ENCODE peak calls at places on chromosomes 7 and 10, in five cellular contexts. Z, W, S, I and F are unnamed samples.

GRCh38 chr7:100626530-100627237 is 14.3 kb downstream of the MOSPD3 start:
- DNase-seq in S (peak), I (peak), W (peak), Z (peak), F (peak)

GRCh38 chr7:20021834-20022233 is 195.3 kb downstream of the MACC1 start:
- DNase-seq in I (no peak), W (no peak), Z (no peak), S (no peak), F (no peak)

GRCh38 chr7:120794100-120794729 is 63.7 kb downstream of the TSPAN12 start:
- DNase-seq in S (no peak), W (no peak), Z (no peak), I (peak), F (no peak)

GRCh38 chr7:128915271-128915819 is 4.8 kb upstream of the KCP start:
- DNase-seq in W (peak), I (no peak), S (no peak), Z (no peak), F (no peak)

GRCh38 chr10:33214174-33214573 is 120.3 kb downstream of the NRP1 start:
- DNase-seq in I (no peak), S (no peak), Z (no peak), W (no peak), F (no peak)

GRCh38 chr7:18287482-18287881 is 208.1 kb upstream of the HDAC9 start:
- DNase-seq in S (no peak), Z (no peak), I (no peak), W (no peak), F (no peak)

GRCh38 chr10:114603943-114604342 is 54.1 kb downstream of the ABLIM1 start:
- DNase-seq in I (peak), S (no peak), Z (no peak), W (no peak), F (peak)

GRCh38 chr7:98051118-98051744 is 55.4 kb upstream of the LMTK2 start:
- DNase-seq in Z (peak), S (no peak), I (no peak), W (no peak), F (no peak)

GRCh38 chr10:127866276-127867013 is 26.3 kb downstream of the CLRN3 start:
- DNase-seq in Z (no peak), S (no peak), W (no peak), I (peak), F (no peak)

GRCh38 chr10:24962998-24963397 is 10.6 kb upstream of the PRTFDC1 start:
- DNase-seq in W (no peak), I (no peak), Z (no peak), S (no peak), F (no peak)

GRCh38 chr7:41933427-41933826 is 230.5 kb upstream of the INHBA start:
- DNase-seq in W (no peak), I (no peak), Z (no peak), S (no peak), F (no peak)

GRCh38 chr10:95542330-95542729 is 18.8 kb downstream of the SORBS1 start:
- DNase-seq in Z (no peak), I (no peak), S (no peak), W (no peak), F (no peak)

GRCh38 chr7:159067870-159068787 is 76.5 kb downstream of the VIPR2 start:
- DNase-seq in I (peak), S (peak), W (peak), Z (no peak), F (peak)

GRCh38 chr10:35564276-35564982 is 40.7 kb upstream of the GJD4 start:
- DNase-seq in S (no peak), I (peak), Z (no peak), W (no peak), F (peak)

GRCh38 chr10:86105640-86106039 is 261.0 kb downstream of the GRID1 start:
- DNase-seq in Z (no peak), S (no peak), I (no peak), W (no peak), F (no peak)

GRCh38 chr10:70265032-70265689 is 18.6 kb downstream of the NPFFR1 start:
- DNase-seq in I (no peak), Z (no peak), S (no peak), W (no peak), F (no peak)

GRCh38 chr10:124596116-124596785 is 134.6 kb downstream of the LHPP start:
- DNase-seq in Z (no peak), S (no peak), I (no peak), W (peak), F (no peak)

GRCh38 chr7:55369427-55369826 is 4.3 kb downstream of the LANCL2 start:
- DNase-seq in W (no peak), I (peak), S (no peak), Z (no peak), F (no peak)

GRCh38 chr7:158934628-158935027 is 78.3 kb downstream of the DYNC2I1 start:
- DNase-seq in W (no peak), Z (no peak), I (no peak), S (no peak), F (no peak)

GRCh38 chr7:149223176-149223575 is 16.3 kb upstream of the ZNF212 start:
- DNase-seq in W (no peak), S (no peak), I (no peak), Z (no peak), F (no peak)

GRCh38 chr7:106766551-106766950 is 98.5 kb upstream of the PIK3CG start:
- DNase-seq in I (no peak), W (no peak), S (no peak), Z (no peak), F (no peak)

GRCh38 chr10:12843296-12843945 is 158.1 kb downstream of the CCDC3 start:
- DNase-seq in S (no peak), Z (no peak), W (no peak), I (no peak), F (no peak)

GRCh38 chr10:126245501-126245900 is 142.8 kb downstream of the ADAM12 start:
- DNase-seq in S (no peak), Z (no peak), I (no peak), W (no peak), F (no peak)

GRCh38 chr7:388461-388960 is 98.5 kb downstream of the FOXL3 start:
- DNase-seq in Z (no peak), S (no peak), I (peak), W (no peak), F (no peak)

GRCh38 chr10:68167271-68167670 is 58.0 kb downstream of the MYPN start:
- DNase-seq in Z (no peak), I (no peak), S (no peak), W (no peak), F (no peak)

GRCh38 chr7:2123360-2123759 is 109.4 kb downstream of the MAD1L1 start:
- DNase-seq in Z (no peak), I (no peak), W (no peak), S (no peak), F (no peak)

GRCh38 chr7:103751476-103751875 is 238.0 kb downstream of the RELN start:
- DNase-seq in W (no peak), S (no peak), Z (no peak), I (no peak), F (no peak)

GRCh38 chr7:33716581-33717477 is 188.5 kb upstream of the BMPER start:
- DNase-seq in S (no peak), Z (peak), I (peak), W (no peak), F (no peak)

GRCh38 chr7:103766630-103767029 is 222.8 kb downstream of the RELN start:
- DNase-seq in W (no peak), S (no peak), I (no peak), Z (no peak), F (no peak)

GRCh38 chr10:124223711-124224085 is 130.3 kb upstream of the CHST15 start:
- DNase-seq in Z (no peak), S (no peak), I (no peak), W (no peak), F (no peak)

GRCh38 chr7:6436385-6436685 is 11.4 kb downstream of the DAGLB start:
- DNase-seq in Z (no peak), S (no peak), W (no peak), I (no peak), F (no peak)

GRCh38 chr7:138316421-138317043 is 143.5 kb upstream of the TRIM24 start:
- DNase-seq in Z (no peak), I (no peak), W (no peak), S (no peak), F (no peak)

GRCh38 chr10:96257944-96258343 is 13.4 kb downstream of the BLNK start:
- DNase-seq in W (no peak), Z (no peak), S (peak), I (peak), F (peak)

GRCh38 chr10:17731331-17731730 is 20.7 kb upstream of the TMEM236 start:
- DNase-seq in Z (no peak), S (no peak), I (no peak), W (no peak), F (no peak)

GRCh38 chr10:17734432-17735110 is 17.4 kb upstream of the TMEM236 start:
- DNase-seq in S (no peak), W (no peak), Z (no peak), I (no peak), F (no peak)

GRCh38 chr10:17733620-17734019 is 18.4 kb upstream of the TMEM236 start:
- DNase-seq in Z (no peak), W (no peak), S (no peak), I (no peak), F (no peak)

GRCh38 chr10:17729630-17730029 is 22.4 kb upstream of the TMEM236 start:
- DNase-seq in S (peak), W (no peak), Z (no peak), I (no peak), F (no peak)

DNA sequence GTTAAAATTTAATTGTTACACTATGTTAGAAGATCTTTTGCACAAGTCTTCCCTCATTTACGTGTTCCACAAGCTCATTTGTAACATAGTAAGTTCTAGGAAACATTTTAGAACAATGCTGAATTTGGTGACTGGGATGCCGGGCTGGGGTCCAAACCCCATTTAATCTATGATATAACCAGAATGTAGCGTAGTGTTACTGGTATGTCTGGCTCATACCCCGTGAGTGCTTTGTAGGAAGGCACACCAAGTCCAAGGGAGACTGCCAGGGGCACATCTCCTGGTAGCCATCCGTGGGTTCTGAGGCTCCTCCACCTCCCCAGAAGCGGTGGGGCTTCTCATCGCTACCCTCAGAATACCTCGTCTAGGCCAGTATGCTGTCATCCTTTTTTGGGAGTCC is 21.3 kb upstream of the TMEM236 start:
- DNase-seq in I (peak), Z (no peak), W (no peak), S (peak), F (no peak)
- H3K27ac ChIP-seq in I (no peak), Z (no peak), W (no peak), S (no peak), F (no peak)

GRCh38 chr10:3891396-3891795 is 106.4 kb upstream of the KLF6 start:
- DNase-seq in I (no peak), Z (no peak), W (no peak), S (no peak), F (no peak)

GRCh38 chr10:3895045-3895609 is 110.1 kb upstream of the KLF6 start:
- DNase-seq in W (no peak), S (no peak), Z (no peak), I (peak), F (no peak)

GRCh38 chr10:3893102-3893473 is 108.1 kb upstream of the KLF6 start:
- DNase-seq in S (no peak), I (no peak), W (no peak), Z (no peak), F (no peak)

GRCh38 chr10:3892440-3893101 is 107.6 kb upstream of the KLF6 start:
- DNase-seq in S (no peak), Z (no peak), W (no peak), I (no peak), F (no peak)

GRCh38 chr10:3893904-3894563 is 109.0 kb upstream of the KLF6 start:
- DNase-seq in S (no peak), W (no peak), Z (no peak), I (no peak), F (no peak)
- H3K27ac ChIP-seq in S (no peak), W (no peak), Z (no peak), I (no peak), F (no peak)

DNA sequence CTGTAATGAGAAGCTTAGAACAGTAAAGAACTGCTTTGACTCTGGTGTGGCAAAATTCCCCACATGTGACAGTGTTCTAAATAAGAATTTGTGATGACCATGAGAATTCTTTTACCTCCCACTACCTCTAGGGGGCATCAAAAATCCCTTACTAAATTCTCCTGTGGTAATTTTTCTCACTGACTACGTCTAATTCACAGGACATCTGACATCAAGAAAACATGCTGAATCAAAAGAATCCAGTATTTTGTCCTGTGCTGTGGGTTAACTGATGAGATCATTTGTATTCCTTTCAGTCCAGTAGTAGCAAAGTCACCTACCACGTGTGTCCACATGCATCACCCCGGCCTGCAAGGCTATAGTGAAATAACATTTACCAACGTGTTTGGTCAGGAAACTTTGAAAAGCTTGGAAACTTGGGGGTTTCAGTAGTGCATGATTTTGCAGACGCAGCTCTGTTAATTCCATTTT is 103.8 kb downstream of the ATE1 start:
- DNase-seq in S (no peak), Z (peak), I (peak), W (no peak), F (no peak)
- H3K27ac ChIP-seq in S (no peak), Z (no peak), I (no peak), W (no peak), F (no peak)

DNA sequence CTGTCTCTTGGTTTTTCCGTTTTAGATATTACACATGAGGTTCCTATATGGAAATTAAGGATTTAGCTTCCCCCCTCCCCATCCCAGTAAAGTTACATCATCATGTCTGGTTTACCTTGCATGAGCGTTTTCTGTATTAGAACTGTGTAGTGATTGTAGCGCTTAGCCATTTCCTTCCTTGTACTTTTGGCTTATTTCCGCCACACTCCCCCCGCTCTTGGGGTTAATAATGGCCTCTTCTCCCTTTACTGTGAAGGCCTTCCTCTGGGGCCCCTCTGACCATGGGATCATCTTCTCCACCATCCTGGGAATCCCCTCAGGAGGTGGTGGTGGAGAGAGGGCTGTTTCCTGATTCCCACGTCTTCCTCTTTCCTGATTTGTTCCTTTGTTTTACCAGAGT is 27.2 kb upstream of the AP5Z1 start:
- DNase-seq in W (no peak), S (no peak), Z (no peak), I (no peak), F (no peak)
- H3K27ac ChIP-seq in W (peak), S (peak), Z (no peak), I (no peak), F (peak)